ENCODE peak calls at places on chromosomes 2 and 18, in five cellular contexts. N, I, P, Z and H are unnamed samples.

GRCh38 chr2:86703704-86704370 is 16.3 kb upstream of the RMND5A start:
- DNase-seq in Z (peak), I (no peak), N (no peak), P (peak), H (no peak)

GRCh38 chr2:122739732-122740593 is 984.5 kb downstream of the TSN start:
- DNase-seq in P (no peak), I (no peak), Z (no peak), N (no peak), H (no peak)

GRCh38 chr2:148906136-148906535 is 31.1 kb downstream of the KIF5C start:
- DNase-seq in Z (no peak), N (no peak), I (no peak), P (peak), H (no peak)

GRCh38 chr2:34828481-34828880 is 1229.4 kb upstream of the FAM98A start:
- DNase-seq in I (no peak), P (no peak), Z (no peak), N (no peak), H (no peak)

GRCh38 chr2:221467610-221468009 is 104.5 kb downstream of the EPHA4 start:
- DNase-seq in P (peak), I (no peak), Z (peak), N (no peak), H (no peak)

GRCh38 chr2:113171359-113172075 is 2.3 kb upstream of the PSD4 start:
- DNase-seq in P (no peak), I (no peak), N (no peak), Z (no peak), H (no peak)

GRCh38 chr2:196515041-196515440 is 124.5 kb upstream of the CCDC150 start:
- DNase-seq in I (no peak), Z (peak), N (no peak), P (no peak), H (no peak)

GRCh38 chr2:862723-863466 is 87.8 kb upstream of the SNTG2 start:
- DNase-seq in I (no peak), N (no peak), Z (no peak), P (no peak), H (no peak)

GRCh38 chr2:178870703-178871102 is 63.5 kb upstream of the TTN start:
- DNase-seq in I (no peak), N (no peak), P (peak), Z (no peak), H (no peak)

GRCh38 chr2:236745420-236746210 is 176.0 kb downstream of the ACKR3 start:
- DNase-seq in N (no peak), Z (no peak), I (no peak), P (peak), H (no peak)

GRCh38 chr2:178194600-178195389 is 483 bp downstream of the OSBPL6 start:
- DNase-seq in Z (peak), N (peak), I (no peak), P (peak), H (no peak)

GRCh38 chr2:143463717-143464116 is 334.5 kb downstream of the ARHGAP15 start:
- DNase-seq in N (peak), I (no peak), Z (no peak), P (no peak), H (no peak)

GRCh38 chr2:20012282-20013060 is at the start of gene MATN3:
- DNase-seq in P (peak), Z (peak), I (no peak), N (no peak), H (no peak)

GRCh38 chr18:56001576-56001975 is 413.6 kb upstream of the TCF4 start:
- DNase-seq in P (peak), Z (no peak), N (no peak), I (no peak), H (no peak)

GRCh38 chr2:105873721-105874120 is 129.0 kb downstream of the NCK2 start:
- DNase-seq in I (peak), N (no peak), Z (no peak), P (peak), H (no peak)

GRCh38 chr2:102141915-102142828 is at the start of gene IL1R1:
- DNase-seq in N (no peak), P (peak), Z (peak), I (no peak), H (no peak)

GRCh38 chr2:76448956-76449355 is 738.2 kb upstream of the GCFC2 start:
- DNase-seq in N (no peak), I (no peak), P (no peak), Z (no peak), H (no peak)

GRCh38 chr2:218263817-218264611 is 3.2 kb downstream of the GPBAR1 start:
- DNase-seq in I (no peak), Z (no peak), P (no peak), N (no peak), H (no peak)

GRCh38 chr18:77765468-77765867 is 515.8 kb downstream of the GALR1 start:
- DNase-seq in I (no peak), Z (no peak), P (peak), N (no peak), H (no peak)

GRCh38 chr2:23669413-23670244 is 257.3 kb downstream of the ATAD2B start:
- DNase-seq in P (no peak), N (no peak), I (no peak), Z (peak), H (no peak)

GRCh38 chr2:225543626-225544025 is 144.1 kb downstream of the NYAP2 start:
- DNase-seq in N (no peak), I (no peak), Z (no peak), P (no peak), H (no peak)

GRCh38 chr2:66441651-66442365 is 6.9 kb downstream of the MEIS1 start:
- DNase-seq in Z (no peak), P (peak), N (no peak), I (no peak), H (no peak)

GRCh38 chr2:78979380-78980238 is 45.9 kb upstream of the REG3G start:
- DNase-seq in N (peak), Z (no peak), I (no peak), P (peak), H (no peak)

GRCh38 chr2:1731512-1731962 is 12.8 kb downstream of the PXDN start:
- DNase-seq in I (no peak), N (no peak), P (peak), Z (no peak), H (no peak)

GRCh38 chr2:105103481-105103880 is 65.6 kb downstream of the MRPS9 start:
- DNase-seq in Z (no peak), P (no peak), I (no peak), N (no peak), H (no peak)

GRCh38 chr2:133740500-133740899 is 172.2 kb upstream of the NCKAP5 start:
- DNase-seq in P (no peak), Z (no peak), N (no peak), I (no peak), H (no peak)

GRCh38 chr2:212831671-212832199 is 293.1 kb upstream of the ERBB4 start:
- DNase-seq in N (no peak), P (no peak), Z (no peak), I (no peak), H (no peak)

GRCh38 chr2:9772999-9773904 is 70.0 kb upstream of the TAF1B start:
- DNase-seq in Z (no peak), I (no peak), P (no peak), N (no peak), H (no peak)

GRCh38 chr2:197803033-197803444 is 1.4 kb upstream of the PLCL1 start:
- DNase-seq in Z (peak), I (no peak), N (peak), P (peak), H (no peak)

GRCh38 chr18:63178526-63178880 is 141.1 kb downstream of the BCL2 start:
- DNase-seq in P (peak), I (no peak), N (no peak), Z (peak), H (no peak)
- H3K27ac ChIP-seq in P (no peak), I (no peak), N (no peak), Z (peak), H (no peak)

GRCh38 chr2:12896283-12897014 is 179.7 kb downstream of the TRIB2 start:
- DNase-seq in P (no peak), Z (no peak), N (no peak), I (no peak), H (no peak)
- H3K27ac ChIP-seq in P (no peak), Z (no peak), N (no peak), I (no peak), H (no peak)

GRCh38 chr2:26579025-26579722 is 62.0 kb downstream of the CIB4 start:
- DNase-seq in P (no peak), Z (no peak), I (no peak), N (no peak), H (no peak)
- H3K27ac ChIP-seq in P (no peak), Z (no peak), I (no peak), N (no peak), H (no peak)

GRCh38 chr2:238337846-238338245 is 17.5 kb downstream of the TRAF3IP1 start:
- DNase-seq in Z (no peak), P (no peak), I (no peak), N (no peak), H (no peak)
- H3K27ac ChIP-seq in Z (no peak), P (no peak), I (no peak), N (no peak), H (no peak)

GRCh38 chr18:54909538-54909937 is 49.7 kb downstream of the CCDC68 start:
- DNase-seq in P (no peak), I (no peak), N (no peak), Z (no peak), H (no peak)
- H3K27ac ChIP-seq in P (no peak), I (no peak), N (no peak), Z (no peak), H (no peak)

DNA sequence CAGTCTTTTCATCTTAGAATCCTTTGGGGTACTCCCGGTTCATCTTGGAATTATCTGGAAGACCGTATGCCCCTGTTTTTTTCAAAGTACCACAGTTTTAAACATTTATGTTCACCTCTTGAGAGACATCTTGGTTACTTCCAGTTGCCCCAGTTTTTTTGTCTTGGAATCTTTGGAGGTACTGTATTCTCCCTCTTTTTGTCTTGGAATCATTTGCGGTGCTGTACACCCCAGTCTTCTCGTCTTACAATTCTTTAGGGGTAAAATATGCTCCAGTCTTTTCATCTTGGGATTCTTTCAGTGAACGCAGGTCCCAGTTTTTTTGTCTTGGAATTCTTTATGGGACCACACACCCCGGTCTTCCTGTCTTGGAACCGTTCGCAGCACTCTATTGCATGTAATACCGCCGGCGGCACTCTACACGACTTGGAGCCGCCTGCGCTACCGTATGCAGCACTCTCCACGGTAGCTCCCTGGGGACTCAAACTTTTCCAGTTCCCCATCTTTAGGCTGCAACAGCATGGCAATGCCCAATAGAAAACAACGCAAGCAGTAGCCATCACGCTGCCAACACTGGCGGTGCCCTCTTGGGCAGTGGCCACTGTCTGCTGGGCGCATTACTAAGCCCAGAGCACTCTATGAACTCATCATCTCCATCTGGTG is 21.2 kb upstream of the ZDBF2 start:
- DNase-seq in I (no peak), N (no peak), Z (no peak), P (no peak), H (no peak)
- H3K27ac ChIP-seq in I (no peak), N (no peak), Z (no peak), P (no peak), H (no peak)

GRCh38 chr2:240963065-240963375 is 35.4 kb upstream of the SNED1 start:
- DNase-seq in Z (no peak), P (no peak), I (no peak), N (no peak), H (no peak)

GRCh38 chr2:240963376-240964220 is 34.8 kb upstream of the SNED1 start:
- DNase-seq in N (no peak), Z (no peak), P (no peak), I (no peak), H (no peak)

GRCh38 chr2:240961878-240962277 is 36.5 kb upstream of the SNED1 start:
- DNase-seq in N (no peak), P (no peak), I (no peak), Z (no peak), H (peak)

GRCh38 chr2:240960963-240961876 is 37.2 kb upstream of the SNED1 start:
- DNase-seq in P (no peak), N (no peak), I (no peak), Z (no peak), H (no peak)

GRCh38 chr2:240962371-240963064 is 35.9 kb upstream of the SNED1 start:
- DNase-seq in I (no peak), N (no peak), P (peak), Z (peak), H (peak)
- H3K27ac ChIP-seq in I (no peak), N (no peak), P (no peak), Z (no peak), H (no peak)